ENCODE peak calls at places on chromosomes 4 and X, in five cellular contexts. One of them, this sample, is unnamed.

GRCh38 chr4:53914313-53915016 is 149.9 kb downstream of the CHIC2 start:
- DNase-seq in neural crest cell: no peak
- DNase-seq in AML-193: no peak
- DNase-seq in WERI-Rb-1: no peak
- DNase-seq in iPS DF 6.9: no peak
- DNase-seq in this sample: no peak

GRCh38 chrX:100208076-100208475 is 202.0 kb downstream of the PCDH19 start:
- DNase-seq in WERI-Rb-1: no peak
- DNase-seq in iPS DF 6.9: no peak
- DNase-seq in AML-193: no peak
- DNase-seq in neural crest cell: no peak
- DNase-seq in this sample: no peak

GRCh38 chr4:12791536-12791935 is 692.6 kb downstream of the RAB28 start:
- DNase-seq in WERI-Rb-1: no peak
- DNase-seq in AML-193: no peak
- DNase-seq in iPS DF 6.9: no peak
- DNase-seq in neural crest cell: no peak
- DNase-seq in this sample: no peak

GRCh38 chr4:150561338-150561737 is 20.6 kb upstream of the MAB21L2 start:
- DNase-seq in WERI-Rb-1: no peak
- DNase-seq in neural crest cell: no peak
- DNase-seq in AML-193: no peak
- DNase-seq in iPS DF 6.9: no peak
- DNase-seq in this sample: no peak

GRCh38 chr4:139619644-139620043 is 46.0 kb upstream of the MGST2 start:
- DNase-seq in iPS DF 6.9: no peak
- DNase-seq in AML-193: peak
- DNase-seq in neural crest cell: no peak
- DNase-seq in WERI-Rb-1: peak
- DNase-seq in this sample: no peak

GRCh38 chr4:3784469-3785291 is 18.5 kb downstream of the ADRA2C start:
- DNase-seq in iPS DF 6.9: no peak
- DNase-seq in neural crest cell: no peak
- DNase-seq in AML-193: no peak
- DNase-seq in WERI-Rb-1: peak
- DNase-seq in this sample: no peak

GRCh38 chrX:63506320-63506719 is 155.2 kb upstream of the SPIN4 start:
- DNase-seq in AML-193: peak
- DNase-seq in neural crest cell: no peak
- DNase-seq in iPS DF 6.9: no peak
- DNase-seq in WERI-Rb-1: no peak
- DNase-seq in this sample: peak

GRCh38 chr4:52588771-52589591 is 70.1 kb downstream of the USP46 start:
- DNase-seq in WERI-Rb-1: no peak
- DNase-seq in neural crest cell: no peak
- DNase-seq in iPS DF 6.9: no peak
- DNase-seq in AML-193: no peak
- DNase-seq in this sample: no peak

GRCh38 chr4:48173055-48173991 is 39.3 kb upstream of the TXK start:
- DNase-seq in AML-193: peak
- DNase-seq in iPS DF 6.9: no peak
- DNase-seq in WERI-Rb-1: no peak
- DNase-seq in neural crest cell: no peak
- DNase-seq in this sample: peak

GRCh38 chrX:41338422-41338821 is 4.5 kb downstream of the DDX3X start:
- DNase-seq in neural crest cell: no peak
- DNase-seq in iPS DF 6.9: no peak
- DNase-seq in AML-193: no peak
- DNase-seq in WERI-Rb-1: no peak
- DNase-seq in this sample: no peak

GRCh38 chrX:138791551-138791950 is 80.0 kb upstream of the FGF13 start:
- DNase-seq in AML-193: no peak
- DNase-seq in neural crest cell: no peak
- DNase-seq in iPS DF 6.9: no peak
- DNase-seq in WERI-Rb-1: no peak
- DNase-seq in this sample: no peak

GRCh38 chrX:9465380-9466114 is 689 bp downstream of the TBL1X start:
- DNase-seq in iPS DF 6.9: no peak
- DNase-seq in AML-193: no peak
- DNase-seq in WERI-Rb-1: no peak
- DNase-seq in neural crest cell: peak
- DNase-seq in this sample: no peak

GRCh38 chr4:1792832-1793495 is at the start of gene FGFR3:
- DNase-seq in neural crest cell: no peak
- DNase-seq in iPS DF 6.9: no peak
- DNase-seq in AML-193: no peak
- DNase-seq in WERI-Rb-1: peak
- DNase-seq in this sample: peak

GRCh38 chr4:57195622-57196021 is 85.4 kb upstream of the IGFBP7 start:
- DNase-seq in iPS DF 6.9: no peak
- DNase-seq in neural crest cell: no peak
- DNase-seq in WERI-Rb-1: no peak
- DNase-seq in AML-193: no peak
- DNase-seq in this sample: no peak

GRCh38 chr4:173807347-173807746 is 277.3 kb upstream of the HAND2 start:
- DNase-seq in iPS DF 6.9: no peak
- DNase-seq in AML-193: no peak
- DNase-seq in WERI-Rb-1: no peak
- DNase-seq in neural crest cell: no peak
- DNase-seq in this sample: no peak

This sample was measured in NT2/D1.